ENCODE peak calls at places on chromosome 21, in eight cellular contexts. One of them, this sample, is unnamed.

GRCh38 chr21:15104470-15104869 is 39.7 kb upstream of the NRIP1 start:
- DNase-seq in astrocyte of the spinal cord: no peak
- DNase-seq in activated CD4-positive, alpha-beta T cell treated with anti-CD3 and anti-CD28 coated beads for 36 hours: no peak
- DNase-seq in NCI-H748 treated with DMSO at 0.1 percent for 48 hours: no peak
- DNase-seq in NCI-H2171: no peak
- DNase-seq in IMR-90: no peak
- DNase-seq in EH: no peak
- DNase-seq in nucleus accumbens: no peak
- DNase-seq in this sample: no peak

GRCh38 chr21:34835526-34835925 is 166.7 kb downstream of the CLIC6 start:
- DNase-seq in astrocyte of the spinal cord: peak; percentile 41
- DNase-seq in IMR-90: no peak
- DNase-seq in nucleus accumbens: no peak
- DNase-seq in EH: peak; percentile 62
- DNase-seq in activated CD4-positive, alpha-beta T cell treated with anti-CD3 and anti-CD28 coated beads for 36 hours: no peak
- DNase-seq in NCI-H2171: no peak
- DNase-seq in NCI-H748 treated with DMSO at 0.1 percent for 48 hours: no peak
- DNase-seq in this sample: peak; percentile 87

GRCh38 chr21:33199516-33200217 is 30.1 kb upstream of the IFNAR2 start:
- DNase-seq in nucleus accumbens: peak; percentile 83
- DNase-seq in activated CD4-positive, alpha-beta T cell treated with anti-CD3 and anti-CD28 coated beads for 36 hours: peak; percentile 88
- DNase-seq in NCI-H2171: peak; percentile 83
- DNase-seq in NCI-H748 treated with DMSO at 0.1 percent for 48 hours: peak; percentile 74
- DNase-seq in astrocyte of the spinal cord: peak; percentile 93
- DNase-seq in IMR-90: peak; percentile 95
- DNase-seq in EH: peak; percentile 92
- DNase-seq in this sample: peak; percentile 95

GRCh38 chr21:26437326-26438009 is 135.6 kb downstream of the CYYR1 start:
- DNase-seq in NCI-H2171: no peak
- DNase-seq in IMR-90: no peak
- DNase-seq in nucleus accumbens: no peak
- DNase-seq in astrocyte of the spinal cord: peak; percentile 19
- DNase-seq in EH: peak; percentile 34
- DNase-seq in NCI-H748 treated with DMSO at 0.1 percent for 48 hours: no peak
- DNase-seq in activated CD4-positive, alpha-beta T cell treated with anti-CD3 and anti-CD28 coated beads for 36 hours: no peak
- DNase-seq in this sample: no peak

GRCh38 chr21:46110499-46111192 is 12.7 kb downstream of the COL6A2 start:
- DNase-seq in NCI-H748 treated with DMSO at 0.1 percent for 48 hours: no peak
- DNase-seq in EH: no peak
- DNase-seq in nucleus accumbens: no peak
- DNase-seq in IMR-90: no peak
- DNase-seq in activated CD4-positive, alpha-beta T cell treated with anti-CD3 and anti-CD28 coated beads for 36 hours: peak; percentile 1
- DNase-seq in astrocyte of the spinal cord: no peak
- DNase-seq in NCI-H2171: no peak
- DNase-seq in this sample: no peak

GRCh38 chr21:46455575-46456385 is 2.9 kb upstream of the DIP2A start:
- DNase-seq in EH: peak; percentile 86
- DNase-seq in activated CD4-positive, alpha-beta T cell treated with anti-CD3 and anti-CD28 coated beads for 36 hours: no peak
- DNase-seq in NCI-H2171: no peak
- DNase-seq in IMR-90: peak; percentile 66
- DNase-seq in astrocyte of the spinal cord: peak; percentile 72
- DNase-seq in NCI-H748 treated with DMSO at 0.1 percent for 48 hours: no peak
- DNase-seq in nucleus accumbens: peak; percentile 77
- DNase-seq in this sample: peak; percentile 27

GRCh38 chr21:44377201-44377921 is 23.9 kb downstream of the TRPM2 start:
- DNase-seq in activated CD4-positive, alpha-beta T cell treated with anti-CD3 and anti-CD28 coated beads for 36 hours: no peak
- DNase-seq in NCI-H748 treated with DMSO at 0.1 percent for 48 hours: no peak
- DNase-seq in nucleus accumbens: no peak
- DNase-seq in IMR-90: no peak
- DNase-seq in astrocyte of the spinal cord: no peak
- DNase-seq in NCI-H2171: no peak
- DNase-seq in EH: no peak
- DNase-seq in this sample: no peak

GRCh38 chr21:43768868-43769167 is 7.3 kb downstream of the CSTB start:
- DNase-seq in activated CD4-positive, alpha-beta T cell treated with anti-CD3 and anti-CD28 coated beads for 36 hours: no peak
- DNase-seq in IMR-90: no peak
- DNase-seq in NCI-H2171: no peak
- DNase-seq in astrocyte of the spinal cord: no peak
- DNase-seq in NCI-H748 treated with DMSO at 0.1 percent for 48 hours: no peak
- DNase-seq in EH: no peak
- DNase-seq in nucleus accumbens: no peak
- DNase-seq in this sample: no peak

GRCh38 chr21:36297938-36298572 is 21.9 kb upstream of the MORC3 start:
- DNase-seq in EH: peak; percentile 47
- DNase-seq in astrocyte of the spinal cord: no peak
- DNase-seq in nucleus accumbens: peak; percentile 8
- DNase-seq in NCI-H2171: no peak
- DNase-seq in activated CD4-positive, alpha-beta T cell treated with anti-CD3 and anti-CD28 coated beads for 36 hours: peak; percentile 80
- DNase-seq in NCI-H748 treated with DMSO at 0.1 percent for 48 hours: no peak
- DNase-seq in IMR-90: peak; percentile 15
- DNase-seq in this sample: no peak

GRCh38 chr21:37119421-37120218 is 46.6 kb downstream of the TTC3 start:
- DNase-seq in IMR-90: no peak
- DNase-seq in activated CD4-positive, alpha-beta T cell treated with anti-CD3 and anti-CD28 coated beads for 36 hours: no peak
- DNase-seq in nucleus accumbens: no peak
- DNase-seq in EH: no peak
- DNase-seq in NCI-H748 treated with DMSO at 0.1 percent for 48 hours: no peak
- DNase-seq in astrocyte of the spinal cord: no peak
- DNase-seq in NCI-H2171: no peak
- DNase-seq in this sample: peak; percentile 25

GRCh38 chr21:42654179-42654912 is 925 bp downstream of the PDE9A start:
- DNase-seq in EH: no peak
- DNase-seq in IMR-90: no peak
- DNase-seq in NCI-H748 treated with DMSO at 0.1 percent for 48 hours: peak; percentile 12
- DNase-seq in nucleus accumbens: peak; percentile 16
- DNase-seq in NCI-H2171: peak; percentile 88
- DNase-seq in astrocyte of the spinal cord: no peak
- DNase-seq in activated CD4-positive, alpha-beta T cell treated with anti-CD3 and anti-CD28 coated beads for 36 hours: peak; percentile 36
- DNase-seq in this sample: no peak

GRCh38 chr21:42796327-42797062 is 82.8 kb downstream of the WDR4 start:
- DNase-seq in NCI-H748 treated with DMSO at 0.1 percent for 48 hours: no peak
- DNase-seq in IMR-90: no peak
- DNase-seq in EH: no peak
- DNase-seq in activated CD4-positive, alpha-beta T cell treated with anti-CD3 and anti-CD28 coated beads for 36 hours: no peak
- DNase-seq in nucleus accumbens: no peak
- DNase-seq in NCI-H2171: no peak
- DNase-seq in astrocyte of the spinal cord: no peak
- DNase-seq in this sample: no peak

GRCh38 chr21:14862794-14863720 is 201.7 kb downstream of the NRIP1 start:
- DNase-seq in NCI-H748 treated with DMSO at 0.1 percent for 48 hours: no peak
- DNase-seq in NCI-H2171: no peak
- DNase-seq in IMR-90: peak; percentile 26
- DNase-seq in astrocyte of the spinal cord: peak; percentile 46
- DNase-seq in nucleus accumbens: no peak
- DNase-seq in activated CD4-positive, alpha-beta T cell treated with anti-CD3 and anti-CD28 coated beads for 36 hours: peak; percentile 36
- DNase-seq in EH: peak; percentile 33
- DNase-seq in this sample: peak; percentile 42

GRCh38 chr21:41564871-41565281 is 56.9 kb upstream of the TMPRSS2 start:
- DNase-seq in nucleus accumbens: no peak
- DNase-seq in astrocyte of the spinal cord: peak; percentile 7
- DNase-seq in NCI-H2171: no peak
- DNase-seq in activated CD4-positive, alpha-beta T cell treated with anti-CD3 and anti-CD28 coated beads for 36 hours: peak; percentile 64
- DNase-seq in IMR-90: no peak
- DNase-seq in NCI-H748 treated with DMSO at 0.1 percent for 48 hours: no peak
- DNase-seq in EH: peak; percentile 72
- DNase-seq in this sample: peak; percentile 63

GRCh38 chr21:32352556-32352955 is 40.3 kb downstream of the URB1 start:
- DNase-seq in astrocyte of the spinal cord: no peak
- DNase-seq in IMR-90: no peak
- DNase-seq in nucleus accumbens: no peak
- DNase-seq in NCI-H748 treated with DMSO at 0.1 percent for 48 hours: no peak
- DNase-seq in EH: no peak
- DNase-seq in NCI-H2171: no peak
- DNase-seq in activated CD4-positive, alpha-beta T cell treated with anti-CD3 and anti-CD28 coated beads for 36 hours: no peak
- DNase-seq in this sample: no peak

GRCh38 chr21:42381347-42381984 is 14.4 kb downstream of the TMPRSS3 start:
- DNase-seq in NCI-H748 treated with DMSO at 0.1 percent for 48 hours: no peak
- DNase-seq in EH: peak; percentile 12
- DNase-seq in NCI-H2171: no peak
- DNase-seq in nucleus accumbens: no peak
- DNase-seq in IMR-90: peak; percentile 46
- DNase-seq in astrocyte of the spinal cord: peak; percentile 22
- DNase-seq in activated CD4-positive, alpha-beta T cell treated with anti-CD3 and anti-CD28 coated beads for 36 hours: peak; percentile 69
- DNase-seq in this sample: peak; percentile 26

GRCh38 chr21:35616090-35616489 is 444.2 kb downstream of the SETD4 start:
- DNase-seq in NCI-H2171: no peak
- DNase-seq in EH: peak; percentile 73
- DNase-seq in activated CD4-positive, alpha-beta T cell treated with anti-CD3 and anti-CD28 coated beads for 36 hours: no peak
- DNase-seq in IMR-90: peak; percentile 70
- DNase-seq in astrocyte of the spinal cord: peak; percentile 75
- DNase-seq in nucleus accumbens: no peak
- DNase-seq in NCI-H748 treated with DMSO at 0.1 percent for 48 hours: no peak
- DNase-seq in this sample: peak; percentile 87

GRCh38 chr21:30882907-30883597 is 1.7 kb upstream of the KRTAP11-1 start:
- DNase-seq in IMR-90: no peak
- DNase-seq in EH: no peak
- DNase-seq in nucleus accumbens: no peak
- DNase-seq in NCI-H748 treated with DMSO at 0.1 percent for 48 hours: no peak
- DNase-seq in activated CD4-positive, alpha-beta T cell treated with anti-CD3 and anti-CD28 coated beads for 36 hours: no peak
- DNase-seq in NCI-H2171: no peak
- DNase-seq in astrocyte of the spinal cord: no peak
- DNase-seq in this sample: no peak

GRCh38 chr21:31484219-31484618 is 140.2 kb upstream of the TIAM1 start:
- DNase-seq in IMR-90: no peak
- DNase-seq in NCI-H2171: no peak
- DNase-seq in activated CD4-positive, alpha-beta T cell treated with anti-CD3 and anti-CD28 coated beads for 36 hours: no peak
- DNase-seq in nucleus accumbens: no peak
- DNase-seq in NCI-H748 treated with DMSO at 0.1 percent for 48 hours: no peak
- DNase-seq in astrocyte of the spinal cord: no peak
- DNase-seq in EH: no peak
- DNase-seq in this sample: no peak

GRCh38 chr21:16302851-16303282 is 573.1 kb downstream of the USP25 start:
- DNase-seq in astrocyte of the spinal cord: peak; percentile 79
- DNase-seq in nucleus accumbens: peak; percentile 59
- DNase-seq in NCI-H2171: no peak
- DNase-seq in NCI-H748 treated with DMSO at 0.1 percent for 48 hours: no peak
- DNase-seq in activated CD4-positive, alpha-beta T cell treated with anti-CD3 and anti-CD28 coated beads for 36 hours: no peak
- DNase-seq in EH: peak; percentile 5
- DNase-seq in IMR-90: peak; percentile 12
- DNase-seq in this sample: peak; percentile 95

GRCh38 chr21:45990049-45990711 is 8.6 kb downstream of the COL6A1 start:
- DNase-seq in EH: no peak
- DNase-seq in IMR-90: no peak
- DNase-seq in NCI-H2171: no peak
- DNase-seq in activated CD4-positive, alpha-beta T cell treated with anti-CD3 and anti-CD28 coated beads for 36 hours: peak; percentile 1
- DNase-seq in NCI-H748 treated with DMSO at 0.1 percent for 48 hours: no peak
- DNase-seq in nucleus accumbens: no peak
- DNase-seq in astrocyte of the spinal cord: no peak
- DNase-seq in this sample: no peak

GRCh38 chr21:21002137-21002536 is 3.9 kb downstream of the NCAM2 start:
- DNase-seq in EH: no peak
- DNase-seq in astrocyte of the spinal cord: no peak
- DNase-seq in IMR-90: no peak
- DNase-seq in NCI-H2171: no peak
- DNase-seq in nucleus accumbens: no peak
- DNase-seq in activated CD4-positive, alpha-beta T cell treated with anti-CD3 and anti-CD28 coated beads for 36 hours: no peak
- DNase-seq in NCI-H748 treated with DMSO at 0.1 percent for 48 hours: no peak
- DNase-seq in this sample: no peak

GRCh38 chr21:45901061-45901690 is 80.4 kb upstream of the COL6A1 start:
- DNase-seq in EH: no peak
- DNase-seq in NCI-H2171: no peak
- DNase-seq in astrocyte of the spinal cord: no peak
- DNase-seq in activated CD4-positive, alpha-beta T cell treated with anti-CD3 and anti-CD28 coated beads for 36 hours: no peak
- DNase-seq in NCI-H748 treated with DMSO at 0.1 percent for 48 hours: no peak
- DNase-seq in nucleus accumbens: no peak
- DNase-seq in IMR-90: no peak
- DNase-seq in this sample: no peak

GRCh38 chr21:45617021-45617930 is 26.2 kb upstream of the PCBP3 start:
- DNase-seq in nucleus accumbens: no peak
- DNase-seq in NCI-H748 treated with DMSO at 0.1 percent for 48 hours: no peak
- DNase-seq in activated CD4-positive, alpha-beta T cell treated with anti-CD3 and anti-CD28 coated beads for 36 hours: no peak
- DNase-seq in NCI-H2171: no peak
- DNase-seq in IMR-90: no peak
- DNase-seq in astrocyte of the spinal cord: no peak
- DNase-seq in EH: no peak
- DNase-seq in this sample: no peak

GRCh38 chr21:44433791-44434567 is 21.3 kb upstream of the LRRC3 start:
- DNase-seq in NCI-H2171: no peak
- DNase-seq in NCI-H748 treated with DMSO at 0.1 percent for 48 hours: no peak
- DNase-seq in IMR-90: no peak
- DNase-seq in nucleus accumbens: no peak
- DNase-seq in activated CD4-positive, alpha-beta T cell treated with anti-CD3 and anti-CD28 coated beads for 36 hours: no peak
- DNase-seq in astrocyte of the spinal cord: no peak
- DNase-seq in EH: no peak
- DNase-seq in this sample: no peak

GRCh38 chr21:31406510-31406909 is 62.4 kb upstream of the TIAM1 start:
- DNase-seq in astrocyte of the spinal cord: no peak
- DNase-seq in NCI-H748 treated with DMSO at 0.1 percent for 48 hours: no peak
- DNase-seq in activated CD4-positive, alpha-beta T cell treated with anti-CD3 and anti-CD28 coated beads for 36 hours: peak; percentile 13
- DNase-seq in EH: no peak
- DNase-seq in IMR-90: no peak
- DNase-seq in NCI-H2171: no peak
- DNase-seq in nucleus accumbens: no peak
- DNase-seq in this sample: no peak

GRCh38 chr21:32726742-32727477 is 903 bp downstream of the SYNJ1 start:
- DNase-seq in astrocyte of the spinal cord: peak; percentile 26
- DNase-seq in activated CD4-positive, alpha-beta T cell treated with anti-CD3 and anti-CD28 coated beads for 36 hours: peak; percentile 44
- DNase-seq in EH: peak; percentile 42
- DNase-seq in NCI-H748 treated with DMSO at 0.1 percent for 48 hours: peak; percentile 9
- DNase-seq in NCI-H2171: peak; percentile 16
- DNase-seq in nucleus accumbens: peak; percentile 59
- DNase-seq in IMR-90: peak; percentile 18
- DNase-seq in this sample: peak; percentile 20

GRCh38 chr21:44869860-44870747 is 3.4 kb downstream of the PTTG1IP start:
- DNase-seq in astrocyte of the spinal cord: peak; percentile 95
- DNase-seq in activated CD4-positive, alpha-beta T cell treated with anti-CD3 and anti-CD28 coated beads for 36 hours: no peak
- DNase-seq in nucleus accumbens: no peak
- DNase-seq in EH: peak; percentile 97
- DNase-seq in NCI-H2171: no peak
- DNase-seq in NCI-H748 treated with DMSO at 0.1 percent for 48 hours: no peak
- DNase-seq in IMR-90: peak; percentile 96
- DNase-seq in this sample: peak; percentile 98

GRCh38 chr21:42745511-42746239 is 92.3 kb downstream of the PDE9A start:
- DNase-seq in EH: no peak
- DNase-seq in astrocyte of the spinal cord: no peak
- DNase-seq in activated CD4-positive, alpha-beta T cell treated with anti-CD3 and anti-CD28 coated beads for 36 hours: peak; percentile 39
- DNase-seq in NCI-H2171: no peak
- DNase-seq in IMR-90: no peak
- DNase-seq in nucleus accumbens: no peak
- DNase-seq in NCI-H748 treated with DMSO at 0.1 percent for 48 hours: no peak
- DNase-seq in this sample: no peak

GRCh38 chr21:9008636-9009035 is 1512.7 kb upstream of the TPTE start:
- DNase-seq in activated CD4-positive, alpha-beta T cell treated with anti-CD3 and anti-CD28 coated beads for 36 hours: no peak
- DNase-seq in IMR-90: no peak
- DNase-seq in astrocyte of the spinal cord: no peak
- DNase-seq in nucleus accumbens: no peak
- DNase-seq in NCI-H748 treated with DMSO at 0.1 percent for 48 hours: no peak
- DNase-seq in EH: no peak
- DNase-seq in NCI-H2171: no peak
- DNase-seq in this sample: no peak